ENCODE peak calls at places on chromosomes 1 and 21, in four cellular contexts. Y is CD4-positive, alpha-beta T cell; J is endothelial cell; H is mammary epithelial cell. T is an unnamed sample.
A peak's percentile ranks its signal among the peaks of the same experiment; 100 is the strongest.

GRCh38 chr1:78665809-78666208 is 16.2 kb downstream of the IFI44 start:
- DNase-seq in Y (no peak), J (no peak), H (no peak), T (no peak)

GRCh38 chr1:95685091-95685490 is 451.1 kb downstream of the RWDD3 start:
- DNase-seq in Y (no peak), J (no peak), H (no peak), T (no peak)

GRCh38 chr1:6544831-6545230 is 9.5 kb downstream of the NOL9 start:
- DNase-seq in Y (no peak), J (no peak), H (peak; percentile 10), T (no peak)

GRCh38 chr1:110421159-110421777 is 13.8 kb upstream of the LAMTOR5 start:
- DNase-seq in Y (no peak), J (no peak), H (peak; percentile 64), T (no peak)

GRCh38 chr1:209653915-209654351 is 1.7 kb upstream of the LAMB3 start:
- DNase-seq in Y (no peak), J (no peak), H (peak; percentile 85), T (no peak)

GRCh38 chr1:17535300-17535937 is 4.1 kb upstream of the ARHGEF10L start:
- DNase-seq in Y (no peak), J (no peak), H (no peak), T (no peak)

GRCh38 chr1:23100074-23100748 is 68.4 kb downstream of the LUZP1 start:
- DNase-seq in Y (peak; percentile 15), J (peak; percentile 26), H (peak; percentile 97), T (peak; percentile 54)

GRCh38 chr1:181202986-181203555 is 114.6 kb downstream of the IER5 start:
- DNase-seq in Y (no peak), J (no peak), H (no peak), T (no peak)

GRCh38 chr21:32336711-32337110 is 38.1 kb downstream of the MRAP start:
- DNase-seq in Y (no peak), J (no peak), H (peak; percentile 32), T (no peak)

GRCh38 chr1:75786901-75787455 is 922 bp downstream of the RABGGTB start:
- DNase-seq in Y (no peak), J (no peak), H (no peak), T (no peak)

GRCh38 chr1:89203166-89203565 is 4.4 kb upstream of the GBP4 start:
- DNase-seq in Y (no peak), J (no peak), H (peak; percentile 48), T (no peak)

GRCh38 chr21:32813265-32813903 is 41.8 kb upstream of the PAXBP1 start:
- DNase-seq in Y (no peak), J (peak; percentile 39), H (no peak), T (no peak)

GRCh38 chr1:60848583-60849188 is 233.7 kb upstream of the NFIA start:
- DNase-seq in Y (no peak), J (no peak), H (peak; percentile 20), T (no peak)

GRCh38 chr1:213905315-213905714 is 82.5 kb upstream of the PROX1 start:
- DNase-seq in Y (no peak), J (no peak), H (no peak), T (no peak)

GRCh38 chr1:41799723-41800122 is 119.0 kb downstream of the HIVEP3 start:
- DNase-seq in Y (no peak), J (no peak), H (peak; percentile 58), T (no peak)

GRCh38 chr21:39681257-39681656 is 63.7 kb upstream of the IGSF5 start:
- DNase-seq in Y (no peak), J (no peak), H (peak; percentile 4), T (no peak)

GRCh38 chr21:39676054-39676771 is 63.5 kb downstream of the B3GALT5 start:
- DNase-seq in Y (no peak), J (no peak), H (peak; percentile 85), T (no peak)

GRCh38 chr21:39681845-39682244 is 63.1 kb upstream of the IGSF5 start:
- DNase-seq in Y (no peak), J (no peak), H (peak; percentile 66), T (no peak)

GRCh38 chr21:39675595-39675994 is 62.9 kb downstream of the B3GALT5 start:
- DNase-seq in Y (no peak), J (no peak), H (no peak), T (no peak)

GRCh38 chr21:39680216-39680615 is 64.8 kb upstream of the IGSF5 start:
- DNase-seq in Y (no peak), J (no peak), H (no peak), T (no peak)
- TF ChIP-seq CTCF in Y (no peak), J (no peak), H (no peak), T (no peak)

DNA sequence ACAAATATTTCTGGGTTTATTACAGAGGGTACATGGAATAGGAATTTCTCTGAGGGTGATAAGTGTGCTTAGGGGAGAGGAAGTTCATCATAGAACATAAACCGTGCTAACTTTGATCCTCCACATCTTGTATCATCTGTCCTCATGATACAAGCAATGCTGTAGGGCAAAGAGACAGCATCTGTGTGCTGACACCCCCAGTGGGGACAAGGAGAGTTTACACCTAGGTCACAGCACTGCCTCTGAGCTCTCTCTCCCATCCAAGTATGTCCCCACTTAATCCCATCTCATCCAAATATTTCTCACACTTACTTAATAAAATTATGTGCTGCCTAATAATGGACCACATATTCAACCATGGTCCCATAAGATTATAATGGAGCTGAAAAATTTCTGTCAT is 4.3 kb upstream of the TEDDM1 start:
- DNase-seq in Y (no peak), J (no peak), H (no peak), T (no peak)
- TF ChIP-seq CTCF in Y (no peak), J (no peak), H (no peak), T (no peak)

GRCh38 chr1:156193488-156194299 is at the start of gene SLC25A44:
- DNase-seq in Y (peak; percentile 94), J (peak; percentile 93), H (peak; percentile 99), T (peak; percentile 95)
- TF ChIP-seq CTCF in Y (peak; percentile 46), J (peak; percentile 75), H (no peak), T (peak; percentile 5)

DNA sequence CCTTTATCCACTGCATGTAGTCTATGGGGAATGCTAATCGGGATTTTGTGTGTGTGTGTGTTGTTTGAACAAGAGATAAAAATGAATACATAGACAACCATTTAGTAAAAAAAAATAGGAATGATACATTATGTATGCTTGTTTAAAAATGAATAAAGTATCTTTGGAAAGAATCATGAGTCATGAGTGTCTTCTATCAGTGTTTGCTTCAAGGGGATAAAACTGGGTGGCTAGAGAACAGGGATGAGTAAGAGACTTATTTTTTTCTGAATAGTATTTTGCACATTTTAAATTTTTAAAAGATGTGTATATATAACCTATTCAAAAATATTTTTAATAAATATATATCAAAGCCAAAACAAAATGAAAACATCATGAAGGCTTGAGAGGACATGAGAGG is 839.4 kb upstream of the ADGRL4 start:
- DNase-seq in Y (no peak), J (no peak), H (no peak), T (no peak)
- TF ChIP-seq CTCF in Y (no peak), J (no peak), H (no peak), T (no peak)

GRCh38 chr1:64861611-64862010 is 104.7 kb downstream of the JAK1 start:
- DNase-seq in Y (no peak), J (peak; percentile 48), H (no peak), T (peak; percentile 48)
- TF ChIP-seq CTCF in Y (no peak), J (no peak), H (no peak), T (peak; percentile 29)

DNA sequence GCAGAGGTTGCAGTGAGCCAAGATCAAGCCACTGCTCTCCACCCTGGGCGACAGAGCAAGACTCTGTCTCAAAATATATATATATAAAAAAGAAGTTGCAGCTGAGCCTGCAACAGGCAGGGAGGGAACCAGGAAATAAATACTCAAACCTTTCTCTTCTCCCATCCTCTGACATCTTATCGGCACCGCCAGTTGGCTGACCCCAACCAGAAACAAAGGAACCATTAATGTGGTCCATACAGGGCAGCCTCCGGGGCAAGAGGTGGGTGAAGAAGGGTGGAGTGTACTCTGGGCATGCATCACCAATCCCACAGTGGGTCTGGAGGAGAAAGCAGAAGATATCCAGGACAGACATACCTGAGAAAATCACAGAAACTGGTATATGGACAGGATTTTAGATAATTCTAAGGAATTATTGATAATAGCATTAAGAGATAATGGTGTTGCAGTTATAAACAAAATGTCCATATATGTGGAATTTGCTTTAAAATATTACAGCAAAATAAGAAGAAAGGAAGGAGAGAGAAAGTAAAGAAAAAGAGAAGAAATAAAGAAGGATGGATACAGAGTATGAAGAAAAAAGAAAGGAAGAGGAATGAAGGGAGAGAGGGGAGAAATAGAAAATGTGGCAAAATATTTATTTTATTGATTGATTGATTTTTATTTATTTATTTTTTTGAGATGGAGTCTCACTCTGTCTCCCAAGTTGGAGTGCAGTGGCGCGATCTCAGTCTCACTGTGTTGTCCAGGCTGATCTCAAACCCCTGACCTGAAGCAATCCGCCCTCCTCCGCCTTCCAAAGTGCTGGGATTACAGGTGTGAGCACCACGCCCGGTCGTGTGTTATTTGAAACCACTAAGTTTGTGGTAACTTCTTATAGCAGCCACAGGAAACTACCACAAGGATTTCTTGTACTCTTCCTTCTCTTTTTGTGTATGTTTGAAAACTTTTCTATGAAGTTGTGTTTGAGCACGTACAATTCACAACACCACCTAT is 4.1 kb upstream of the PTAFR start:
- DNase-seq in Y (no peak), J (no peak), H (no peak), T (no peak)
- TF ChIP-seq CTCF in Y (no peak), J (no peak), H (no peak), T (no peak)